ENCODE peak calls at places on chromosomes 11 and 22, in nine cellular contexts. D is gastrocnemius medialis; G is tibial artery; V is CD8-positive, alpha-beta T cell; X is lung; R is fibroblast of lung; Q is H9; S is GM23338; Y is MM.1S. N is an unnamed sample. For H3K27me3, the result is how much of the 10 kb centered on the place peaks cover.

GRCh38 chr11:39374963-39375698 is 2084.3 kb downstream of the LRRC4C start:
- DNase-seq in D (no peak), G (no peak), V (no peak), X (no peak), R (peak), Q (no peak), S (peak), Y (peak), N (no peak)

GRCh38 chr11:8533332-8533731 is 60.7 kb downstream of the STK33 start:
- DNase-seq in D (no peak), G (no peak), V (no peak), X (no peak), R (no peak), Q (no peak), S (no peak), Y (no peak), N (no peak)

GRCh38 chr11:77401486-77402217 is 72.2 kb downstream of the PAK1 start:
- DNase-seq in D (no peak), G (no peak), V (no peak), X (no peak), R (no peak), Q (no peak), S (no peak), Y (no peak), N (no peak)

GRCh38 chr22:41919357-41920224 is 4.7 kb upstream of the SHISA8 start:
- DNase-seq in D (no peak), G (no peak), V (peak), X (peak), R (peak), Q (peak), S (peak), Y (peak), N (no peak)

GRCh38 chr11:130131957-130132850 is 27.4 kb upstream of the ST14 start:
- DNase-seq in D (no peak), G (no peak), V (peak), X (peak), R (peak), Q (peak), S (peak), Y (peak), N (peak)

GRCh38 chr11:76795936-76796441 is 12.8 kb downstream of the TSKU start:
- DNase-seq in D (no peak), G (no peak), V (no peak), X (no peak), R (no peak), Q (no peak), S (no peak), Y (no peak), N (no peak)

GRCh38 chr11:126892781-126893180 is 107.8 kb downstream of the KIRREL3 start:
- DNase-seq in D (no peak), G (no peak), V (no peak), X (no peak), R (no peak), Q (no peak), S (no peak), Y (no peak), N (no peak)

GRCh38 chr11:75733346-75734107 is 15.9 kb downstream of the MOGAT2 start:
- DNase-seq in D (peak), G (no peak), V (no peak), X (no peak), R (peak), Q (no peak), S (no peak), Y (no peak), N (no peak)

GRCh38 chr11:8268530-8269461 is 5.1 kb upstream of the LMO1 start:
- DNase-seq in D (no peak), G (peak), V (no peak), X (no peak), R (peak), Q (no peak), S (peak), Y (no peak), N (no peak)

GRCh38 chr11:35030716-35031213 is 108.2 kb upstream of the CD44 start:
- DNase-seq in D (peak), G (peak), V (no peak), X (peak), R (peak), Q (no peak), S (no peak), Y (no peak), N (peak)

GRCh38 chr11:19714387-19715363 is 2.0 kb downstream of the NAV2 start:
- DNase-seq in D (no peak), G (peak), V (no peak), X (peak), R (peak), Q (peak), S (peak), Y (no peak), N (peak)

GRCh38 chr22:22882033-22882717 is 5.4 kb upstream of the IGLL5 start:
- DNase-seq in D (no peak), G (peak), V (no peak), X (no peak), R (no peak), Q (peak), S (peak), Y (peak), N (no peak)

DNA sequence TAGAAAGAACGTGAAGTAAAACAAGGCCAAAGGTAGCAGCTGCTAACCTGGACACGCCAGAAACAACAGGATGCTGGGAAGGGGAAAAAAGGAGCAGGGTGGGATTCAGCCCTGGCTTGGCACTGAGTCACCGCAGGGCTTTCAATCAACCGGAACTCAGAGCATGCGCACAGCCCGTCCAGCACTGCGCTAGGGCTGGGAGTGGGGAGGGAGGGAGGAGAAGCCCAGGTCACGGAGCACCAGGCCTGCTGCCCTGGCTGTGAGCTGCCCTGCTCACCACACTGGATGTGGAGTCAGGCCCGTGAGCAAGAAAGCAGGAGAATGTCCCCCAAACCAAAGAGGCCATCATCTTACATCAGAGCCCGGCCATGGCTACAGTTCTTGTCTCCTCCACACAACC is 51.5 kb downstream of the APOL1 start:
- DNase-seq in D (no peak), G (no peak), V (no peak), X (no peak), R (no peak), Q (no peak), S (no peak), Y (no peak), N (no peak)
- H3K27ac ChIP-seq in D (no peak), G (peak), V (no peak), X (no peak), R (peak), Q (no peak), S (peak), Y (no peak), N (peak)

DNA sequence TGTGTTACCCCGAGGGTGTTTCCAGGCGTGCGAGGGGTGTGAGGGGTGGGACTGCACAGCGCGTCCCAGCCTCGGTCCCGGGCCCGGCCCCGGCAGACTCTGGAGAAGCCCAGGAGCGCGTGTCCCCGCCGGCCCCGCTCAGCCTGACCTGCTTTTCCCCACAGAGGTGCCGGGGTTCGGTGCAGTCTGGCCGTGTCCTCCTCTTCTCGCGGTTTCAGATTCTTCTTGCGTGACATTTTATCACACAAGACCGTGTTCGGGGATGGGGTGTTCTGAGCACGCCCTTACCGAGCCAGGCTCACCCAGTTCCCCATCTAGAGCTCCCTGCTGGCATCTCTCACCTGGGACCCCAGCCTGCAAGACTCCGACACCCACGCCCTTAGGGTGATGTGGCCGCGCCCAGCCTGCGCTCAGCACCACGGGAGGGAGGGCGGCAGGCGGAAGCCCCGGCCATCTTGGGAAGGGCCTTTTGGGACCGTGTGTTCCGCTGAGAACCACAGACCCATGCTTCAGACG is 775.6 kb downstream of the BRD1 start:
- DNase-seq in D (no peak), G (peak), V (peak), X (no peak), R (peak), Q (peak), S (no peak), Y (no peak), N (no peak)
- H3K27me3 ChIP-seq in D (under half), G (under half), V (under half), X (under half), R (under half), Q (under half), S (under half), Y (half or more), N (under half)

GRCh38 chr11:2571598-2572281 is 126.9 kb downstream of the KCNQ1 start:
- DNase-seq in D (no peak), G (peak), V (no peak), X (no peak), R (no peak), Q (no peak), S (no peak), Y (no peak), N (no peak)

GRCh38 chr11:2574043-2574552 is 125.7 kb downstream of the KCNQ1OT1 start:
- DNase-seq in D (no peak), G (peak), V (no peak), X (no peak), R (no peak), Q (no peak), S (no peak), Y (no peak), N (no peak)

GRCh38 chr11:2573240-2574042 is 126.4 kb downstream of the KCNQ1OT1 start:
- DNase-seq in D (no peak), G (peak), V (no peak), X (no peak), R (no peak), Q (no peak), S (no peak), Y (no peak), N (no peak)

GRCh38 chr11:2570841-2571597 is 126.2 kb downstream of the KCNQ1 start:
- DNase-seq in D (no peak), G (peak), V (no peak), X (no peak), R (no peak), Q (no peak), S (no peak), Y (no peak), N (no peak)

DNA sequence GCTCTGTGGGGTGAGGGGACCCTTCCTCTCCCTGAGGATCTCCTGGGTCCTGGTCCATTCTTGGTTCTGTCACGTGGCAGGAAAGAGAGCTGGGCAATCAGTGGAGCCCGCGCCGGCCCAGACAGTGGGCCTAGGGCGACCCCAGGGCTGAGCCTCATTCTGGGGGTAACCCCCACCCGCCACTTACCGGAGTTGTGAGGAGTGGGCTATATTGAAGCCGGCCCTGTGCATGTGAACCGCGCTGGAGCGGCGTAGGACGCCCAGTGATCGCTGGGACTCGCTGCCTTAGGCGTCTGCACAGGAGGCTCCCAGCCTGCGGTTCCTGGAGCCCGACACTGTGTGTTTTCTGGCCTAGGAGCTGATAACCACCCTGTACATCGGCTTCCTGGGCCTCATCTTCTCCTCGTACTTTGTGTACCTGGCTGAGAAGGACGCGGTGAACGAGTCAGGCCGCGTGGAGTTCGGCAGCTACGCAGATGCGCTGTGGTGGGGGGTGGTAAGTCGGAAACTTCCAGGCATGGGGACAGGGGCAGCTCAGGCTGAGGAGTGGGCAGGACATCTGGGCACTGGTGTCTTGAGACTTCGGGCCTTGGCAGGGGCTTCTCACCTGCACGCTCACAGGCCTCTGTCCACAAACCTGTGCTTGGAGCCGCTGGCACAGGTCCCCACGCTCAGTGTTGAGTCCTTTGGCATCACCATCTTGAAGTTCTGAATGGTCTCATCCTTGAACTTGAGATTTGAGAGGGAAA is 127.1 kb downstream of the KCNQ1OT1 start:
- DNase-seq in D (no peak), G (peak), V (no peak), X (no peak), R (no peak), Q (no peak), S (no peak), Y (no peak), N (no peak)
- H3K27ac ChIP-seq in D (no peak), G (no peak), V (no peak), X (no peak), R (no peak), Q (no peak), S (no peak), Y (no peak), N (no peak)

DNA sequence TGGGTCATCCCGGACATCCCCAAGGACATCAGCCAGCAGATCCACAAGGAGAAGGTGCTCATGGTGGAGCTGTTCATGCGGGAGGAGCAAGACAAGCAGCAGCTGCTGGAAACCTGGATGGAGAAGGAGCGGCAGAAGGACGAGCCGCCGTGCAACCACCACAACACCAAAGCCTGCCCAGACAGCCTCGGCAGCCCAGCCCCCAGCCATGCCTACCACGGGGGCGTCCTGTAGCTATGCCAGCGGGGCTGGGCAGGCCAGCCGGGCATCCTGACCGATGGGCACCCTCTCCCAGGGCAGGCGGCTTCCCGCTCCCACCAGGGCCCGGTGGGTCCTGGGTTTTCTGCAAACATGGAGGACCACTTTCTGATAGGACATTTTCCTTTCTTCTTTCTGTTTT is 15.3 kb upstream of the FADD start:
- DNase-seq in D (no peak), G (no peak), V (no peak), X (no peak), R (no peak), Q (no peak), S (no peak), Y (no peak), N (no peak)
- H3K27me3 ChIP-seq in D (under half), G (under half), V (under half), X (under half), R (under half), Q (under half), S (under half), Y (half or more), N (under half)

GRCh38 chr11:47991266-47991830 is 11.0 kb downstream of the PTPRJ start:
- DNase-seq in D (peak), G (no peak), V (no peak), X (peak), R (peak), Q (peak), S (peak), Y (no peak), N (no peak)
- H3K27ac ChIP-seq in D (peak), G (no peak), V (no peak), X (peak), R (no peak), Q (no peak), S (peak), Y (no peak), N (no peak)

DNA sequence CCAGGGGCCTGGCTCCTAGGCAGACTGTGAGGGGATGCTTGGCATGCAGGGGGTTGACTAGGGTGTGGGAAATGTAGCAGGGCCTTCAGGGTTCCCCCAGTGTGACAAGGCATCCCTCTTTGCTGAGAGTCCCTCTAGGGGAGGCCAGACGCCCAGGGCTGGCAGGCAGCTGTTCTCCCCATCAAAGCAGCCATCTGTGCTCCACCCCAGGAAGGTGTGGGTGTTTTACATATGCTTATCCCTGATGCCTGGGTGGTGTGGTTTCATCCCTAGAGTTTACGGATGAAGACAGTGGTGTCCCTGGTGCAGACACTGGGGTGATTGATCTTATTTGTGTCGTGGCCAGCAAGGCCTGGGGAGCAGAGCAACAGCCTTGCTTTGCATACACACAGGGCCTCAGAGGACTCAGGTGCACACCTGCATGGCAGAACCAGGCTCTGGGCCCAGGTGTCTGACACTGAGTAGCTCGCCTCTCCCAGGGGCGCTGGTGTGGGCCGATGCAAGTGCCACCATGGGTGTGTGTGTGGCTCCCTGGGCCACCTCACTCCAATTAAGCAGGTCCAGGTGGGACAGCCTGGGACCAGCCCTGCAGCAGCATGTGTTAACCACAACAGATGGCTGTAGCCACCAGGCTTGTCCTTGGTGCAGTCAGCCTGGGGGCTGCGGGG is 74.2 kb downstream of the MED15 start:
- DNase-seq in D (no peak), G (no peak), V (no peak), X (no peak), R (no peak), Q (peak), S (no peak), Y (no peak), N (no peak)
- H3K27me3 ChIP-seq in D (under half), G (under half), V (under half), X (under half), R (under half), Q (under half), S (under half), Y (under half), N (under half)

GRCh38 chr11:11894486-11894885 is 52.7 kb downstream of the USP47 start:
- DNase-seq in D (no peak), G (no peak), V (no peak), X (no peak), R (peak), Q (no peak), S (peak), Y (no peak), N (no peak)
- H3K27ac ChIP-seq in D (no peak), G (no peak), V (no peak), X (no peak), R (no peak), Q (no peak), S (peak), Y (no peak), N (no peak)

GRCh38 chr11:62193954-62194353 is 3.9 kb downstream of the SCGB1D1 start:
- DNase-seq in D (no peak), G (no peak), V (no peak), X (no peak), R (no peak), Q (peak), S (peak), Y (no peak), N (no peak)
- H3K27me3 ChIP-seq in D (under half), G (under half), V (under half), X (under half), R (under half), Q (under half), S (under half), Y (under half), N (under half)

DNA sequence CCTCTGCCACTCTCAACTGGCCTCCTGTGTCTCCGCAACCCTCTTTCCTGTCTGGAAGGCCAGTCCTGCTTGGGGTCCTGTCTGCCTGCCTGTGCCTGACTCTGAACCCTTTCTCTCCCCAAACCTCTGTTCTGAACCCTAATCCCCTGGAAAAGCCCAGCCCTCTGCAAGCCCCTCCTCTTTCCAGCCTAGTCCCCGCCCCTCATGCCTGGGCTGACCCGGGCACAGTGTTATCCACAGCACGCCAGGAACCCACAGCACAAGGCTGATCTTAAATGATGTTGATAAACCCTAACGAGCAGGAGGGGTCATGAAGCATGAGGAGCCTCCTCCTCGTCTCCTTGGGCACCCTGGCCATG is at the start of gene IFITM10:
- DNase-seq in D (no peak), G (peak), V (no peak), X (no peak), R (no peak), Q (no peak), S (peak), Y (no peak), N (no peak)
- H3K27ac ChIP-seq in D (peak), G (peak), V (no peak), X (no peak), R (peak), Q (no peak), S (no peak), Y (no peak), N (no peak)

N was measured in AG04450.